ENCODE peak calls at places on chromosomes 5 and 9, in ten cellular contexts. W is bronchial epithelial cell, S is cardiac muscle cell, K is spleen, L is WERI-Rb-1, J is astrocyte, Y is heart right ventricle, Q is psoas muscle, U is dorsolateral prefrontal cortex, G is H1. T is an unnamed sample. For H3K27me3, the result is how much of the 10 kb centered on the place peaks cover.

GRCh38 chr5:179919487-179920060 is 11.9 kb upstream of the TBC1D9B start:
- DNase-seq in W (no peak), S (no peak), K (no peak), L (no peak), J (no peak), Y (no peak), Q (no peak), U (no peak), G (no peak), T (no peak)

GRCh38 chr5:134103998-134104612 is 10.4 kb upstream of the TCF7 start:
- DNase-seq in W (no peak), S (no peak), K (no peak), L (no peak), J (no peak), Y (no peak), Q (peak), U (no peak), G (no peak), T (no peak)

GRCh38 chr9:131605770-131606590 is 60.7 kb downstream of the PRRT1B start:
- DNase-seq in W (no peak), S (no peak), K (no peak), L (no peak), J (peak), Y (no peak), Q (no peak), U (no peak), G (no peak), T (no peak)

GRCh38 chr5:95403996-95404395 is 12.8 kb downstream of the FAM81B start:
- DNase-seq in W (peak), S (no peak), K (no peak), L (no peak), J (peak), Y (no peak), Q (no peak), U (peak), G (no peak), T (no peak)

GRCh38 chr5:38533286-38534121 is 22.9 kb downstream of the LIFR start:
- DNase-seq in W (no peak), S (no peak), K (no peak), L (no peak), J (no peak), Y (no peak), Q (no peak), U (no peak), G (no peak), T (no peak)

GRCh38 chr9:120383611-120383998 is 196.4 kb downstream of the CDK5RAP2 start:
- DNase-seq in W (no peak), S (no peak), K (no peak), L (no peak), J (no peak), Y (no peak), Q (no peak), U (no peak), G (no peak), T (no peak)

GRCh38 chr5:37787742-37788141 is 52.1 kb downstream of the GDNF start:
- DNase-seq in W (no peak), S (peak), K (no peak), L (no peak), J (peak), Y (no peak), Q (no peak), U (no peak), G (no peak), T (no peak)

GRCh38 chr9:77016526-77017504 is 2.6 kb upstream of the FOXB2 start:
- DNase-seq in W (no peak), S (no peak), K (no peak), L (no peak), J (no peak), Y (no peak), Q (no peak), U (no peak), G (peak), T (no peak)

GRCh38 chr5:35159370-35159742 is 70.9 kb downstream of the PRLR start:
- DNase-seq in W (no peak), S (peak), K (no peak), L (no peak), J (no peak), Y (no peak), Q (peak), U (no peak), G (no peak), T (no peak)

GRCh38 chr9:116039893-116040292 is 113.7 kb upstream of the PAPPA start:
- DNase-seq in W (peak), S (no peak), K (no peak), L (no peak), J (no peak), Y (no peak), Q (no peak), U (no peak), G (no peak), T (no peak)

GRCh38 chr9:91419222-91420191 is 4.1 kb downstream of the NFIL3 start:
- DNase-seq in W (peak), S (peak), K (no peak), L (no peak), J (peak), Y (no peak), Q (peak), U (no peak), G (no peak), T (peak)

GRCh38 chr5:131973089-131973712 is 27.7 kb upstream of the MEIKIN start:
- DNase-seq in W (no peak), S (no peak), K (peak), L (no peak), J (no peak), Y (no peak), Q (no peak), U (no peak), G (peak), T (no peak)

GRCh38 chr5:76503929-76504328 is 100.8 kb downstream of the IQGAP2 start:
- DNase-seq in W (no peak), S (no peak), K (no peak), L (no peak), J (no peak), Y (no peak), Q (no peak), U (no peak), G (no peak), T (no peak)

GRCh38 chr5:7897014-7897600 is 28.2 kb downstream of the MTRR start:
- DNase-seq in W (peak), S (peak), K (no peak), L (peak), J (peak), Y (no peak), Q (no peak), U (no peak), G (no peak), T (no peak)

GRCh38 chr9:35938474-35939145 is 19.3 kb downstream of the OR2S2 start:
- DNase-seq in W (no peak), S (no peak), K (no peak), L (no peak), J (no peak), Y (no peak), Q (no peak), U (no peak), G (no peak), T (no peak)

GRCh38 chr5:115963566-115963965 is 1.3 kb downstream of the LVRN start:
- DNase-seq in W (no peak), S (no peak), K (no peak), L (no peak), J (no peak), Y (no peak), Q (no peak), U (no peak), G (no peak), T (no peak)

GRCh38 chr9:7387844-7388243 is 411.7 kb downstream of the DMAC1 start:
- DNase-seq in W (no peak), S (peak), K (no peak), L (no peak), J (no peak), Y (peak), Q (no peak), U (no peak), G (no peak), T (no peak)

GRCh38 chr5:128084228-128085167 is 932 bp downstream of the SLC12A2 start:
- DNase-seq in W (peak), S (peak), K (peak), L (peak), J (peak), Y (peak), Q (peak), U (peak), G (peak), T (peak)

GRCh38 chr5:84438456-84438855 is 53.8 kb upstream of the EDIL3 start:
- DNase-seq in W (no peak), S (no peak), K (no peak), L (no peak), J (peak), Y (no peak), Q (no peak), U (no peak), G (no peak), T (no peak)

GRCh38 chr5:79742549-79743136 is 53.0 kb downstream of the CMYA5 start:
- DNase-seq in W (no peak), S (no peak), K (no peak), L (no peak), J (no peak), Y (no peak), Q (no peak), U (no peak), G (no peak), T (no peak)

GRCh38 chr9:36337865-36338264 is 62.2 kb downstream of the RNF38 start:
- DNase-seq in W (peak), S (peak), K (no peak), L (no peak), J (no peak), Y (no peak), Q (no peak), U (no peak), G (no peak), T (no peak)

GRCh38 chr5:32329395-32329834 is 16.7 kb upstream of the MTMR12 start:
- DNase-seq in W (peak), S (peak), K (peak), L (peak), J (peak), Y (peak), Q (peak), U (peak), G (peak), T (peak)

GRCh38 chr9:131358438-131359029 is 35.4 kb upstream of the PRRC2B start:
- DNase-seq in W (no peak), S (no peak), K (peak), L (no peak), J (no peak), Y (no peak), Q (no peak), U (no peak), G (no peak), T (no peak)

GRCh38 chr9:33628865-33629410 is 104.9 kb downstream of the ANKRD18B start:
- DNase-seq in W (no peak), S (no peak), K (no peak), L (no peak), J (no peak), Y (no peak), Q (no peak), U (no peak), G (no peak), T (no peak)

GRCh38 chr5:76427481-76428140 is 24.5 kb downstream of the IQGAP2 start:
- DNase-seq in W (no peak), S (no peak), K (no peak), L (peak), J (no peak), Y (no peak), Q (no peak), U (no peak), G (peak), T (no peak)

GRCh38 chr5:73250645-73251044 is 77.7 kb downstream of the TMEM174 start:
- DNase-seq in W (no peak), S (no peak), K (no peak), L (no peak), J (no peak), Y (no peak), Q (no peak), U (no peak), G (no peak), T (no peak)

GRCh38 chr5:140821375-140822280 is at the start of gene PCDHA5:
- DNase-seq in W (peak), S (peak), K (no peak), L (no peak), J (no peak), Y (no peak), Q (no peak), U (no peak), G (no peak), T (no peak)

GRCh38 chr5:133993152-133993548 is 11.6 kb downstream of the VDAC1 start:
- DNase-seq in W (peak), S (peak), K (no peak), L (no peak), J (peak), Y (no peak), Q (no peak), U (no peak), G (no peak), T (no peak)

GRCh38 chr9:137114220-137114612 is 317 bp downstream of the DPP7 start:
- DNase-seq in W (no peak), S (peak), K (no peak), L (no peak), J (no peak), Y (no peak), Q (no peak), U (no peak), G (no peak), T (no peak)
- TF ChIP-seq CTCF in W (no peak), S (no peak), K (no peak), L (no peak), J (no peak), Y (no peak), Q (no peak), U (no peak), G (no peak), T (no peak)

DNA sequence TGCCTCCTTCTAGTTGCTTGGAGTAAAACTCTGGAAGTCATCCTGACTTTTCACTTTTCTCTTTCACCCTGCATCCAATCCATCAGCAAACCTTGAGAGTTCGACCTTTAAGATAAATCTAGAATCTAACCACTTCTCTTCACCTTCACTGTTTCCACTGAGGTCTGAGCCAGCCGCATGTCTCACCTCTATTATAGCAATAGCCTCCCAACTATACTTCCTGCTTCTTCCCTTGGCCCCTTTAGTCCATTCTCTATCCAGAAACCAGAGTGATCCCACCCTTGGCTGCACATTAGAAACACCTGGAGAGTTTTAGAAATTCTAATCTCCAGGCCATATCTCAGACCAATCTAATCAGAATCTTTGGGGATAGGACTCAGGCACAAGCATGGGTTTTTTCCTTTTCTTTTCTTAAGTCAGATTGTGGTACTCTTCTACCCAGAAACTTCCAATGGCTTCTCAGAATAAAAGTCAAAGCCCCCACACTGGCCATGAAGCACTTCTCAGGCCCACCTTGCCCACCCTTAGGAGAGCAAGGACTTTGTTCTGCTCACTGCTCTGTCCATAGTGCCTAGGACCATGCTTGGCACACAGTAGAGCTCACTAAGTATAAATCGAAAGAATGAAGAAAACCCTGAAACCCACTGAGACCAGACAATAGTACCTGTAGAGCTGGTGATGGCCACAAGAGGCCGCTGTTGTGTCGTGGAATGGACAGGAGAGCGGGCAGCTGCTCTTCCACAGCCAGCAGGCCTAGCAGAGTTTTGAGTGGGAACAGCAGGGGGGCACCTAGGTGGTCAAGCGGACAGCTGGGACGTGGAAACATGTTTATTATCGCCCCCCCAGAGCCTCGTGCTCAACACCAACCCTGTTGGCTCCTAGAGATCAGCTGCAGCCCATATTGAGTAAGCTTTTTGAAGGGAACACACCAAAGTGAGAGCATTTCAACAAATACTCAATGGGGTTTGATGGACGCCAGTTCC is 33.3 kb downstream of the MFAP3 start:
- DNase-seq in W (peak), S (peak), K (peak), L (peak), J (peak), Y (peak), Q (peak), U (peak), G (peak), T (peak)
- H3K4me3 ChIP-seq in W (no peak), S (no peak), K (no peak), L (no peak), J (no peak), Y (no peak), Q (no peak), U (no peak), G (no peak), T (no peak)

GRCh38 chr5:110496276-110496675 is 230.2 kb downstream of the TMEM232 start:
- DNase-seq in W (no peak), S (no peak), K (no peak), L (no peak), J (no peak), Y (no peak), Q (no peak), U (no peak), G (no peak), T (no peak)
- H3K27me3 ChIP-seq in W (under half), S (under half), K (under half), L (under half), J (under half), Y (under half), Q (under half), U (under half), G (under half), T (under half)

DNA sequence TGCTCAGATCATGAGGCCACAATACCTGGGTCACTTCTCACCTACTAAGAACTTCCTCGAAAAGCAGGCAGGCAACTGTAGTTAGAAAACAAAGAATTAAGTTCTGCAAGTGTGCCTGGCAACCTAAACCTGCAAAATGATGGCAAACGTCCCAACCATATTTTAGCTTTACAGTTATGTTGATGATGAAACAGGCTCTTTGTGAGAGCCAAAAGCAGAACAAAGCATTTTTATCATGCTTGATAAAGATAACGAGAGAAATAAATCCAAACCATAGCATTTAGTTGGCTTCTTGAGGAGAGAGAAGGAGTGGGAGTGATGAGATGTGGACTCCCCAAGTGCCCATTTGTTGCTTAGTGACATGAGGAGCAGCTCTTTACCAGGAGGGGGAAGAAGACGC is 221.3 kb downstream of the TMEM167A start:
- DNase-seq in W (no peak), S (peak), K (no peak), L (no peak), J (peak), Y (no peak), Q (no peak), U (no peak), G (no peak), T (no peak)
- TF ChIP-seq CTCF in W (no peak), S (no peak), K (no peak), L (no peak), J (no peak), Y (no peak), Q (no peak), U (no peak), G (no peak), T (no peak)

DNA sequence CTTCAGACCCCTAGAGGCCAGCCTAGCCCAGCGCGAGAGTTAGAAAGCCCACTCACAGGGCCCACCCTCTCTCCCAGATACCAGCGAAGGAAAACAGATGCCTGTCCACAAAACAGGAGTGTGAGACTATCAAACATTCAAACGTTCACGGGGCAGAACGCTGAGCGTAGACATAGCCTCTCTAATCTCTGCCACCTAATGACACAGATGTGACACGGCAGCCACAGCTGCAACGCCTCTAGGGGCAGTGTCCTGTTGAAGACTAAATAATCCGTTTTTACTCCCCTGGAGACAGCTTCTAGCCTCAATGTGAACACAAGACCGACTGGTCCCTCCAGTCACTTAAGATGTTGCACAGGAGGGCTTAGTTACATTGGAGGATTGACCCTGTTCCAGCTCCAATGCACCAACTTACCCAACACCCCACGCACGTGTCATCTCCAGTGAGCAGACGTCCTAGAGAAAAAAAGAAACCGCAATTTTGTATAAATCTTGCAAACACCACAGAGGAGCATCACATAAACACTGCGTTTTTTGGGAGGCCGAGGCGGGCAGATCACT is 14.3 kb downstream of the DIPK1B start:
- DNase-seq in W (no peak), S (no peak), K (no peak), L (no peak), J (no peak), Y (no peak), Q (no peak), U (no peak), G (no peak), T (no peak)
- H3K4me3 ChIP-seq in W (peak), S (peak), K (peak), L (peak), J (peak), Y (peak), Q (peak), U (peak), G (peak), T (peak)

DNA sequence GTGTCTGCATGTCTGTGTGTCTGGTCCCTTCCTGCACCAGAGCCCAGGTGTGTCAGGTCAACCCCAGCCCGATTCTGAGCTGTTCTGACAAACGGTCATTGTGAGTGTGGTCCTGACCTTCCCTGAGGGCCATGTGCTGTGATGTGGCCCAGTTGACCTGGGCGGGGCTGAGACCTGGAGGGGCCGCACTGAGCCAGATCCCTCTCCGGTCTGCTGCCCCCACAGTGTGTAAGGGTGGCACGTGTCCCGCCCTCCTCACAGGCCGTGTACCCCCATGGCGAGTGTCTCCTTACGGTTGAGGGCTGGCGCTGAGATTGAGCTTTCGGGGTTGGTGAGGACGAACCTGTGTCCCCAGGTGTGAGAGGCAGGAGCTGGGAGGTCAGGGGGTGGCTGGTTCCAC is 136.5 kb downstream of the MRPL36 start:
- DNase-seq in W (no peak), S (no peak), K (no peak), L (no peak), J (no peak), Y (no peak), Q (peak), U (no peak), G (no peak), T (peak)
- H3K27me3 ChIP-seq in W (under half), S (under half), K (under half), L (under half), J (under half), Y (under half), Q (half or more), U (under half), G (under half), T (half or more)

GRCh38 chr9:4069457-4070162 is 230.3 kb downstream of the GLIS3 start:
- DNase-seq in W (no peak), S (no peak), K (no peak), L (no peak), J (no peak), Y (no peak), Q (no peak), U (no peak), G (no peak), T (no peak)

GRCh38 chr9:4068914-4069313 is 231.0 kb downstream of the GLIS3 start:
- DNase-seq in W (no peak), S (no peak), K (no peak), L (no peak), J (no peak), Y (no peak), Q (no peak), U (no peak), G (no peak), T (no peak)

GRCh38 chr9:4070266-4070665 is 229.6 kb downstream of the GLIS3 start:
- DNase-seq in W (no peak), S (no peak), K (no peak), L (no peak), J (no peak), Y (no peak), Q (no peak), U (no peak), G (no peak), T (no peak)

GRCh38 chr9:4077499-4078102 is 222.3 kb downstream of the GLIS3 start:
- DNase-seq in W (peak), S (peak), K (no peak), L (peak), J (peak), Y (peak), Q (peak), U (peak), G (peak), T (peak)

DNA sequence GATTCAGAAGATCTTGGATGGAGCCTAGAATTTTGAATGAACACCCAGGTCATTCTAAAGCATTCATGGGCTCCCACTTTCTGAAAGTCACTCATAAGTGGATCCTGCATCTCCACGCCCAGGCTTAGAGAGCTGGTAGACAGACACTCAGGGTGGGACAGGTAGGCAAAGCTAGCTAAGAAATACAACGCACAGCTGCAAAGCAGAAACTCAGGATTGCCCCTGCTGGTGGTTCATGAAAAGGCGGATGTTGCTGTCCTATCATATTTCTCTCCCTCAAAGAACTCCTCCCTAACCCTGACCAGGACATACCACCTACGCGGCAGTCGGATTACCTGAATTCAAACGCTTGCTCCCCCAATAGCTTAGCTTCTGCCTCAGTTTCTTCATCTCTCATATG is 226.5 kb downstream of the GLIS3 start:
- DNase-seq in W (no peak), S (no peak), K (no peak), L (peak), J (no peak), Y (no peak), Q (no peak), U (no peak), G (peak), T (no peak)
- TF ChIP-seq CTCF in W (peak), S (peak), K (no peak), L (peak), J (peak), Y (no peak), Q (no peak), U (no peak), G (peak), T (peak)